ENCODE peak calls at places on chromosomes 12 and 14, in five cellular contexts. C, X, D, S and Z are unnamed samples.

GRCh38 chr14:21070083-21070609 is at the start of gene ARHGEF40:
- DNase-seq in D (no peak), X (peak; percentile 86), S (peak; percentile 85), C (no peak), Z (no peak)

GRCh38 chr14:90378249-90378648 is 18.6 kb upstream of the CALM1 start:
- DNase-seq in D (no peak), X (no peak), C (no peak), S (no peak), Z (no peak)

GRCh38 chr14:104931323-104931770 is 6.7 kb downstream of the PLD4 start:
- DNase-seq in D (no peak), C (no peak), S (no peak), X (no peak), Z (no peak)

GRCh38 chr14:59060841-59061240 is 127.6 kb upstream of the DAAM1 start:
- DNase-seq in C (no peak), S (no peak), D (no peak), X (no peak), Z (no peak)

GRCh38 chr14:93991212-93991611 is 5.9 kb upstream of the CCDC197 start:
- DNase-seq in C (no peak), X (no peak), D (peak; percentile 47), S (no peak), Z (no peak)

GRCh38 chr14:98056946-98057345 is 1215.1 kb downstream of the BCL11B start:
- DNase-seq in X (no peak), D (no peak), S (no peak), C (no peak), Z (no peak)

GRCh38 chr12:131190965-131191364 is 237.3 kb downstream of the ADGRD1 start:
- DNase-seq in X (no peak), D (no peak), S (no peak), C (no peak), Z (no peak)

GRCh38 chr12:3302406-3303041 is 188.5 kb upstream of the PRMT8 start:
- DNase-seq in D (no peak), S (no peak), X (no peak), C (no peak), Z (no peak)

GRCh38 chr12:1792406-1792805 is 28.0 kb upstream of the LRTM2 start:
- DNase-seq in S (no peak), X (no peak), D (no peak), C (no peak), Z (peak; percentile 55)

GRCh38 chr12:97017213-97017612 is 110.2 kb downstream of the NEDD1 start:
- DNase-seq in X (no peak), S (no peak), D (no peak), C (no peak), Z (no peak)

GRCh38 chr12:58252914-58253313 is 311.5 kb downstream of the ATP23 start:
- DNase-seq in X (no peak), S (no peak), C (no peak), D (no peak), Z (no peak)

GRCh38 chr14:104591031-104591430 is 11.5 kb downstream of the C14orf180 start:
- DNase-seq in D (no peak), C (no peak), S (no peak), X (peak; percentile 18), Z (no peak)

GRCh38 chr12:81086342-81086741 is 8.5 kb downstream of the ACSS3 start:
- DNase-seq in C (no peak), S (no peak), D (no peak), X (no peak), Z (no peak)

GRCh38 chr12:108635201-108635996 is 1.7 kb upstream of the SELPLG start:
- DNase-seq in X (no peak), S (no peak), C (peak; percentile 96), D (no peak), Z (no peak)

GRCh38 chr12:46473634-46474201 is 101.1 kb upstream of the SLC38A2 start:
- DNase-seq in D (peak; percentile 80), C (peak; percentile 83), X (peak; percentile 58), S (peak; percentile 73), Z (peak; percentile 81)

GRCh38 chr12:31522607-31523006 is 68.3 kb downstream of the DENND5B start:
- DNase-seq in C (no peak), S (no peak), D (no peak), X (no peak), Z (no peak)

GRCh38 chr12:4486049-4486699 is 40.6 kb upstream of the FGF6 start:
- DNase-seq in S (no peak), X (no peak), D (no peak), C (no peak), Z (no peak)

GRCh38 chr14:45134051-45134958 is at the start of gene FKBP3:
- DNase-seq in S (peak; percentile 97), D (peak; percentile 100), C (peak; percentile 99), X (peak; percentile 97), Z (peak; percentile 97)

GRCh38 chr12:125148316-125148715 is 83.1 kb downstream of the AACS start:
- DNase-seq in X (no peak), D (no peak), S (no peak), C (no peak), Z (no peak)

GRCh38 chr14:71554323-71554722 is 377.9 kb upstream of the RGS6 start:
- DNase-seq in C (no peak), D (no peak), S (no peak), X (no peak), Z (no peak)

GRCh38 chr14:71553779-71554178 is 378.4 kb upstream of the RGS6 start:
- DNase-seq in S (no peak), C (no peak), X (no peak), D (no peak), Z (no peak)

GRCh38 chr14:71554959-71555612 is 377.1 kb upstream of the RGS6 start:
- DNase-seq in C (no peak), X (no peak), S (no peak), D (no peak), Z (no peak)

GRCh38 chr14:71556730-71557129 is 375.5 kb upstream of the RGS6 start:
- DNase-seq in X (no peak), S (no peak), D (no peak), C (no peak), Z (no peak)

DNA sequence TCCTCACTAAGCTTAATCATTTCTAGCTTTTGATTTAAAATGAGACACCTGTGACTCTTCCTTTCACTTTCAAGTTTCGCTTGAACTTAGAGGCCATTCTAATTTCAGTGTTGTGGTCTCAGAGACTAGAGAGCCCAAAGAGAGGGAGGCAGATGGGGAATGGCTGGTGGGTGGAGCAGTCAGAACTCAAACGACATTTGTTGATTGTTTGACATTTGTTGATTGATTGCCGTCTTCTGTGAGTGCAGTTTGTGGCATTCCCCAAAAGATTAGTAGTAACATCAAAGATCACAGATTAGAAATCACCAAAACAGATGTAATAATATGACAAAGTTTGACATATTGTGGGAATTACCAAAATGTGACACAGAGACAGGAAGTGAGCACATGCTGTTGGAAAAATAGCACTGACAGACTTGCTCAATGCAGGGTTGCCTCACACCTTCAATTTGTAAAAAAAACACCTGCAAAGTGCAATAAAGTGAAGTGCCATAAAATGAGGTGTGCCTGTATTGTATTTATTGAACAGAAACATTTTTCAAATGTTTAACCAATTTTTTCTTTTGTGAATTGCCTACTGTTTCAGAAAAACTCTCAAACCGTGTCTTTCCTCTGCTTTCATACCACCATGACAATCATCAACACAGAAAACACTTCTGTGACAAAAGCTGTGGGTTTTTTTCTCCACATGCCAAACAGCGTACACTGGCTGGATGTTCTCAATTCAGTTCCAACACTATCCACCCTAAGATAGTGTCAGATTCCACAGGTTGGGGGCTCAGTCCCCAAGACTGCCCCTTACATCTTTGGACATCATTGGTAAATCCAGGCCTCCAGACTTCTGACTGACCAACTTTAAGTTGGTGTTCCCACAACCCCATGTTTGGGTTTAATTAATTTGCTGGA is 376.3 kb upstream of the RGS6 start:
- DNase-seq in D (no peak), X (no peak), S (no peak), C (peak; percentile 31), Z (no peak)
- H3K4me3 ChIP-seq in D (no peak overlapping the region), X (no peak overlapping the region), S (no peak overlapping the region), C (no peak overlapping the region), Z (no peak overlapping the region)

DNA sequence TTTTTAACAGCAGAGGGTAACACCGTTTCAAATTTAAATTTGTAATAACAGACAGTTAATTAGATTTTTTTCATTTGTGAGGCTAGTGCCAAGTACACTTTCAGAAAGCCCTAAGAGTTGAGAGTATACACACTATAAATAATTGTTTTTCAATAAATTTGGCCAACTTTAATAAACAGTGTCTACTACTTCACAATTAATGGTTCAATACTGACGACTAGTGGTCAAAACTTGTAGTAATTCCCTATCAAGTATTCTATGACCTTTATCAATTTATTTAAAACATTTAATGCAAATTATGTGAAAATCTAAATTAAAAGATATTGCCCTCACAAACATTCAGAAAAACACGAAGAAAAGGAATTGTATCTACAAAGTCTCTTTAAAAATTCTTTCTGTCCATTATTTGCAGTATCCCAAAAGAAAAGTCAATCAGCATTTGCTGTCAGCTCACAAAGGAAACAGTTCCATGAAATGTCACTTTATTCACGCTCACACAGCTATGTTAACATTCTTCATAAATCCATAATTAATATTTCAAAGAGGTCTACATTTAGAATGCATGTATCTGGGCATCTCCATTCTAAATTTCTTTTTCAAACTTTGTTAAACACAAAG is 91.2 kb downstream of the CEP128 start:
- DNase-seq in X (no peak), D (no peak), C (no peak), S (no peak), Z (no peak)
- TF ChIP-seq CTCF in X (peak; percentile 75), D (peak; percentile 86), C (no peak), S (peak; percentile 64), Z (peak; percentile 34)

GRCh38 chr14:75933712-75934296 is 48.0 kb downstream of the TGFB3 start:
- DNase-seq in S (no peak), D (no peak), C (no peak), X (no peak), Z (no peak)

GRCh38 chr14:75927564-75928087 is 54.2 kb downstream of the TGFB3 start:
- DNase-seq in C (no peak), X (no peak), S (no peak), D (no peak), Z (no peak)

GRCh38 chr14:75926431-75926830 is 55.4 kb downstream of the TGFB3 start:
- DNase-seq in X (no peak), C (no peak), D (no peak), S (no peak), Z (no peak)

DNA sequence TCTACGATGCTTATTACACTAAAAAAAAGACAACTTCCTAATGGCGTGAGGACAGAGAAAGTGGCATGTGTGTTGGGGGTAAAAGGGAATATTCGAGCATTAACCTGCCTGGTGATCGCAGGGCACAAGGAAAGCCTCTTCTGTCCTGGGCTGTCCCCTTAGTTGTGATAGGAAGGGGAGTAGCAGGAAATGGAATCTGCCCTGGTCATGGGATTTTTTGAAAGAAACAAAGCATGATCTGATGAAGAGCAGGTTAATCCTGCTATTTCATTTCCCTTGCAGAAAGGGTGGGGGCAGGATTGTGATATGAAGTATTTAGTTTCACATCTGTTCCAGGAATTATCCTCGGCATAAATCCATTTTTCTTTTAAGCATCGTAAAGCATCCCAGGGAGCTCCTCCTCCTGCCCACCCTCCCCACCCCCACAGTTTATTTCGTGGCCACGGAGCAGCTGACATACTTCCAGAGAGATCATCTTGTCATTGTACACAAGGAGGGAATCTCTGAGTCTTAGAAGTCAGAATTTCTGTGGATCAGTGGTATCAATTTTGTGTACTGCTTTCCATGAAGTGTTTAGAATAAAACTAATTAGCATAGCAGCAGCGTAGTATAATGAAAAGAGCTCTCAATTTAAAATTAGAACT is 53.1 kb downstream of the TGFB3 start:
- DNase-seq in D (no peak), X (no peak), S (no peak), C (no peak), Z (no peak)
- H3K27ac ChIP-seq in D (no peak overlapping the region), X (peak overlapping the region; percentile 70), S (no peak overlapping the region), C (no peak overlapping the region), Z (no peak overlapping the region)

DNA sequence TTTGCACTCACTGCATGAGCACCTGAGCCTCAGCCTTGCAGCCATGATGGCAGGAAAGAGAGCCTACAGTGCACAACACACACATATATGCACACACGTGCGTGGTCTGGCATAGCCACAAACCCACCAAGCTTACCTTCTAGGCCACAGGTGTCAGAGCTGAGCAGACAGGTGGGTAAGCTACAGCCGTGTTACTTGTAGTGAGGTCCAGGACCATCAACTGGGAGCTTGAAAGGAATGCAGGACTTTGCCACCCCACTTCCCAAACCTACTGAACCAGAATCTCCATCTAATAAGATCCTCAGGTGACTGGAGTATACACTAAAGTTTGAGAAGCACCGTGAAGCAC is 2.7 kb downstream of the ASIC1 start:
- DNase-seq in X (no peak), S (no peak), C (no peak), D (no peak), Z (no peak)
- H3K4me3 ChIP-seq in X (no peak overlapping the region), S (no peak overlapping the region), C (no peak overlapping the region), D (no peak overlapping the region), Z (no peak overlapping the region)